ENCODE peak calls at places on chromosome 1, in eight cellular contexts. One of them, this sample, is unnamed.

GRCh38 chr1:154574715-154575114 is 7.1 kb downstream of the CHRNB2 start:
- DNase-seq in hepatocyte: peak
- DNase-seq in kidney: no peak
- DNase-seq in lung: no peak
- DNase-seq in cardiac fibroblast: peak
- DNase-seq in B cell: no peak
- DNase-seq in brain microvascular endothelial cell: no peak
- DNase-seq in GM13976: no peak
- DNase-seq in this sample: no peak

GRCh38 chr1:96808186-96808585 is 86.6 kb downstream of the PTBP2 start:
- DNase-seq in cardiac fibroblast: peak
- DNase-seq in GM13976: no peak
- DNase-seq in kidney: no peak
- DNase-seq in brain microvascular endothelial cell: no peak
- DNase-seq in lung: no peak
- DNase-seq in B cell: no peak
- DNase-seq in hepatocyte: no peak
- DNase-seq in this sample: no peak

GRCh38 chr1:117592155-117592554 is 13.7 kb upstream of the TENT5C start:
- DNase-seq in hepatocyte: no peak
- DNase-seq in brain microvascular endothelial cell: no peak
- DNase-seq in cardiac fibroblast: no peak
- DNase-seq in lung: no peak
- DNase-seq in kidney: no peak
- DNase-seq in GM13976: no peak
- DNase-seq in B cell: no peak
- DNase-seq in this sample: no peak

GRCh38 chr1:199173356-199173755 is 534.5 kb downstream of the PTPRC start:
- DNase-seq in kidney: no peak
- DNase-seq in B cell: peak
- DNase-seq in GM13976: peak
- DNase-seq in cardiac fibroblast: no peak
- DNase-seq in hepatocyte: no peak
- DNase-seq in lung: no peak
- DNase-seq in brain microvascular endothelial cell: no peak
- DNase-seq in this sample: no peak

GRCh38 chr1:207045466-207045865 is 5.5 kb downstream of the YOD1 start:
- DNase-seq in GM13976: no peak
- DNase-seq in cardiac fibroblast: peak
- DNase-seq in B cell: no peak
- DNase-seq in lung: no peak
- DNase-seq in brain microvascular endothelial cell: no peak
- DNase-seq in kidney: no peak
- DNase-seq in hepatocyte: no peak
- DNase-seq in this sample: no peak

GRCh38 chr1:21579788-21580187 is 70.6 kb downstream of the ALPL start:
- DNase-seq in lung: no peak
- DNase-seq in hepatocyte: no peak
- DNase-seq in GM13976: no peak
- DNase-seq in kidney: no peak
- DNase-seq in brain microvascular endothelial cell: no peak
- DNase-seq in cardiac fibroblast: no peak
- DNase-seq in B cell: no peak
- DNase-seq in this sample: no peak

GRCh38 chr1:218711884-218712674 is 366.9 kb downstream of the TGFB2 start:
- DNase-seq in brain microvascular endothelial cell: no peak
- DNase-seq in hepatocyte: no peak
- DNase-seq in cardiac fibroblast: peak
- DNase-seq in GM13976: no peak
- DNase-seq in lung: no peak
- DNase-seq in B cell: no peak
- DNase-seq in kidney: no peak
- DNase-seq in this sample: no peak

GRCh38 chr1:42845193-42845592 is 1.2 kb upstream of the ZNF691 start:
- DNase-seq in brain microvascular endothelial cell: no peak
- DNase-seq in cardiac fibroblast: no peak
- DNase-seq in lung: no peak
- DNase-seq in GM13976: no peak
- DNase-seq in B cell: no peak
- DNase-seq in kidney: no peak
- DNase-seq in hepatocyte: no peak
- DNase-seq in this sample: no peak

GRCh38 chr1:143691400-143691891 is 280.3 kb downstream of the FAM72C start:
- DNase-seq in B cell: no peak
- DNase-seq in lung: no peak
- DNase-seq in GM13976: no peak
- DNase-seq in kidney: no peak
- DNase-seq in brain microvascular endothelial cell: peak
- DNase-seq in hepatocyte: no peak
- DNase-seq in cardiac fibroblast: peak
- DNase-seq in this sample: no peak

GRCh38 chr1:24805534-24806301 is 60.5 kb downstream of the CLIC4 start:
- DNase-seq in cardiac fibroblast: peak
- DNase-seq in kidney: no peak
- DNase-seq in lung: no peak
- DNase-seq in GM13976: no peak
- DNase-seq in brain microvascular endothelial cell: peak
- DNase-seq in hepatocyte: no peak
- DNase-seq in B cell: no peak
- DNase-seq in this sample: no peak

GRCh38 chr1:245091818-245092637 is 62.8 kb upstream of the KIF26B start:
- DNase-seq in kidney: peak
- DNase-seq in lung: peak
- DNase-seq in GM13976: no peak
- DNase-seq in hepatocyte: peak
- DNase-seq in brain microvascular endothelial cell: peak
- DNase-seq in cardiac fibroblast: peak
- DNase-seq in B cell: no peak
- DNase-seq in this sample: peak

GRCh38 chr1:198549863-198550262 is 9.4 kb upstream of the ATP6V1G3 start:
- DNase-seq in brain microvascular endothelial cell: no peak
- DNase-seq in hepatocyte: no peak
- DNase-seq in lung: no peak
- DNase-seq in GM13976: peak
- DNase-seq in cardiac fibroblast: no peak
- DNase-seq in B cell: peak
- DNase-seq in kidney: no peak
- DNase-seq in this sample: no peak

GRCh38 chr1:219798283-219799030 is 129.9 kb downstream of the SLC30A10 start:
- DNase-seq in kidney: no peak
- DNase-seq in GM13976: no peak
- DNase-seq in B cell: no peak
- DNase-seq in cardiac fibroblast: peak
- DNase-seq in hepatocyte: no peak
- DNase-seq in brain microvascular endothelial cell: peak
- DNase-seq in lung: no peak
- DNase-seq in this sample: no peak

GRCh38 chr1:84724128-84724860 is 34.0 kb upstream of the SSX2IP start:
- DNase-seq in lung: no peak
- DNase-seq in GM13976: peak
- DNase-seq in brain microvascular endothelial cell: no peak
- DNase-seq in hepatocyte: no peak
- DNase-seq in cardiac fibroblast: no peak
- DNase-seq in B cell: peak
- DNase-seq in kidney: no peak
- DNase-seq in this sample: no peak

GRCh38 chr1:1942753-1943656 is 23.9 kb upstream of the TMEM52 start:
- DNase-seq in hepatocyte: no peak
- DNase-seq in cardiac fibroblast: no peak
- DNase-seq in GM13976: no peak
- DNase-seq in B cell: no peak
- DNase-seq in kidney: peak
- DNase-seq in lung: no peak
- DNase-seq in brain microvascular endothelial cell: no peak
- DNase-seq in this sample: no peak

GRCh38 chr1:179447489-179447888 is 81.7 kb downstream of the AXDND1 start:
- DNase-seq in GM13976: peak
- DNase-seq in hepatocyte: no peak
- DNase-seq in brain microvascular endothelial cell: no peak
- DNase-seq in cardiac fibroblast: no peak
- DNase-seq in kidney: no peak
- DNase-seq in B cell: peak
- DNase-seq in lung: no peak
- DNase-seq in this sample: no peak
- TF ChIP-seq CTCF in GM13976: peak
- TF ChIP-seq CTCF in hepatocyte: no peak
- TF ChIP-seq CTCF in brain microvascular endothelial cell: peak
- TF ChIP-seq CTCF in cardiac fibroblast: no peak
- TF ChIP-seq CTCF in kidney: no peak
- TF ChIP-seq CTCF in B cell: no peak
- TF ChIP-seq CTCF in lung: no peak
- TF ChIP-seq CTCF in this sample: no peak

DNA sequence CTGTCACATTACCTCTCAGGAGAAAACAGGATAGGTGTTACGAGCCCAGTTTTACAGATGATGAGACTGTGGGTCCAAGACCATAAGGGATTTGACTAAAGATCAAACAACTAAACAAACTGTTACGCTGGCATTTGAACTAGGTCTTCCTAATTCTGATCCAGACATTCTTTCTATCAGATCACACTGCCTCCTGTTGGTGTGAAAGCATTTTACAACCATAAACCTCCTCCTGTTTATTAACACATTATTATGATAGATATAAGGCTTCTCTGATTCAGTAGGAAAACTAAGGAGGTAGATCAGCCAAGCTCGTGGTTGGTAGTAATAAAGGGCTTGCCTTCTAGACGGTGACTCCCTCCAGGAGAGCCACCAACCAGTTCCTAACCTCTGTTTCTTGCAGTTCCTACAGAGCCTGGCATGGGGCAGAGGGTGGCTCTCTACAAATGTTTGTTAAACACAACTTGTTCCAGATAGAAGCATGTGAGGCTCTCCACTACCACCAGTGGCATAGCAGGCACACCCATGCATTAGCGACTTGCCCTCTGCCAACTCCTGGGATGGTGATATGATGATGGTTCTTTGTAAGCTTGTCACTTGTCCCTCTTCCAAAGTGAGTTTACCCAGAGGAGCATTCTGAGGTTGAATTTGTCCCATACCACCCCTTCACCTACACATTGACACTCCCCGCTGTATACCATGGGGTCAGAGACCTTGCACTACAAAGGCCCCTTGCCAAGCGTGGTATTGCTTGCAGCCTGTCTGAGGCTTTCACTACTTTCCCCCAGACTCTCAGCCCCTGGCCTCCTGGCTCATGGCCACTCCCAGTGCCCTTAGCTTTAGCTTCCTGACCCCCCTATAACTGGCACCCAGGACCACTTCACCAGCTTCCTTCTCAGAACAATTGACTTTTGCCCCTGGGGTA is 96.4 kb upstream of the HOOK1 start:
- DNase-seq in cardiac fibroblast: no peak
- DNase-seq in kidney: no peak
- DNase-seq in hepatocyte: peak
- DNase-seq in GM13976: no peak
- DNase-seq in B cell: no peak
- DNase-seq in lung: peak
- DNase-seq in brain microvascular endothelial cell: no peak
- DNase-seq in this sample: peak
- TF ChIP-seq CTCF in cardiac fibroblast: peak
- TF ChIP-seq CTCF in kidney: peak
- TF ChIP-seq CTCF in hepatocyte: peak
- TF ChIP-seq CTCF in GM13976: peak
- TF ChIP-seq CTCF in B cell: no peak
- TF ChIP-seq CTCF in lung: no peak
- TF ChIP-seq CTCF in brain microvascular endothelial cell: peak
- TF ChIP-seq CTCF in this sample: no peak

DNA sequence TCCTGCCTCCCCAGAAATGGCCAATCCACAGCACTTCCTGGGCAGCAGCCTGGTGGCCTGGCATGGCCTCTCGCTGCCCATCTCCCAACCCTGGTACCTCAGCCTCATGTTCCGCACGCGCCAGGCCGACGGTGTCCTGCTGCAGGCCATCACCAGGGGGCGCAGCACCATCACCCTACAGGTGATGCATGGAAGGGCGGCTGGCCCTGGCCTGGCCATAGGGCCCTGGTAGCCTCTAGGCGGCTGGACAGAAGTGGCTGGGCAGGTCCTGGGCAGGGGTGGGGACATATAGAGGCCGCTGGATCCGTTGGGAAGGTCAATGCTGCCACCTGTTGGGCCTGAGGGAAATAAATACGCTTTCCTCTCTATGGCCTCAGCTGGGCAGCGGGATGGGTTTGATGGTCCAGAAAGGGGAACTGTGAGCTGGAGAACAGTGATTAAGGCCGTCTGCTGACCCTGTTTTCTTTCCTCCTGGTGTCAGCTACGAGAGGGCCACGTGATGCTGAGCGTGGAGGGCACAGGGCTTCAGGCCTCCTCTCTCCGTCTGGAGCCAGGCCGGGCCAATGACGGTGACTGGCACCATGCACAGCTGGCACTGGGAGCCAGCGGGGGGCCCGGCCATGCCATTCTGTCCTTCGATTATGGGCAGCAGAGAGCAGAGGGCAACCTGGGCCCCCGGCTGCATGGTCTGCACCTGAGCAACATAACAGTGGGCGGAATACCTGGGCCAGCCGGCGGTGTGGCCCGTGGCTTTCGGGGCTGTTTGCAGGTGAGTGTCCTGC is 14.4 kb downstream of the CELSR2 start:
- DNase-seq in hepatocyte: peak
- DNase-seq in kidney: peak
- DNase-seq in B cell: peak
- DNase-seq in brain microvascular endothelial cell: peak
- DNase-seq in GM13976: peak
- DNase-seq in cardiac fibroblast: peak
- DNase-seq in lung: peak
- DNase-seq in this sample: peak
- TF ChIP-seq CTCF in hepatocyte: peak
- TF ChIP-seq CTCF in kidney: peak
- TF ChIP-seq CTCF in B cell: peak
- TF ChIP-seq CTCF in brain microvascular endothelial cell: peak
- TF ChIP-seq CTCF in GM13976: peak
- TF ChIP-seq CTCF in cardiac fibroblast: peak
- TF ChIP-seq CTCF in lung: peak
- TF ChIP-seq CTCF in this sample: peak

DNA sequence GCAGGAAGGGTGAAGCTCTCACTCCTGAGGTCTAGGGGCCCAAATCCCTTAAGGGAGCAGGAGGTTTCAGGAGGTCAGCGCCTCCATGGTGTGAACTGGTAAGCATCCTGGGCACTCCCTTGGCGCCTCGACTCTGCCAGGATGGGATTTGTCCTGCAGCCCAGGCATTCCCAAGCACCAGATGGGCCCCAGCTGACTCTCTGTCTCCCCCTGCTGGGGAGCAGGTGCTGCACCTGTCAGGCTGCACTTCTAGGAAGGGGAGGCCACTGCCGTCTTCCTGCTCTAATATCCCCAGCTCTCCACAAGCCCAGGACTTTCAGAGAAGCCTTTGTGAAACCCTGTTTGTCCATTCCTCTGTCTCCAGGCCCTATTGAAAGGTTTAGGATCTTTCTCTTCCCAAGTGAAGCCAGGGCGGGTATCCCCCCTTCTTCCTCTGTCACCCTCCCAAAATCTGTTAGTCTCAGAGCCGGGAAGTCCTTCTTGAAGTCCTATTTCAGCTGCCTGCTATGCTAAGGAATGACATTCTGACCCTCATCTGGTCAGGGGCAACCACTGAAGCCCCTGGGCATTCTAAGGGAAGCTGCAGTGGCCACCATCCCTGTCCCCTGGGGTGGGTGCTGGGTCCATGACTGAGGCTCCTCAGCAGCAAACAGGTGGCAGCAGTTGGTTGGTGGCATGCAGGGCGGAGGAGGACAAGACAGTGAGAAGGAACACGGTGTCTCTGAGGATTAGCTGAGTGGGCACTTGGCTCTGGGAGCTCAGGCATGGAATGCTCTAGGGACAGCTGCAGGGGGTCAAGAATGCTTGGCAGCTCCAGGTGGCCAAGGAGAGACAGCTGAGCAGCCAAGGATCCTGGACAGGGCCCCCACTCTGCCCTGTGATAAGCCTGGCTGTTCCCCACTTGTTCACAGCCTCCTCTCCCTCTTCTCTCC is 3.2 kb downstream of the MYBPH start:
- DNase-seq in kidney: peak
- DNase-seq in cardiac fibroblast: peak
- DNase-seq in GM13976: peak
- DNase-seq in brain microvascular endothelial cell: peak
- DNase-seq in lung: peak
- DNase-seq in B cell: peak
- DNase-seq in hepatocyte: peak
- DNase-seq in this sample: peak
- TF ChIP-seq CTCF in kidney: peak
- TF ChIP-seq CTCF in cardiac fibroblast: peak
- TF ChIP-seq CTCF in GM13976: peak
- TF ChIP-seq CTCF in brain microvascular endothelial cell: peak
- TF ChIP-seq CTCF in lung: peak
- TF ChIP-seq CTCF in B cell: peak
- TF ChIP-seq CTCF in hepatocyte: peak
- TF ChIP-seq CTCF in this sample: peak

This sample was measured in mucosa of descending colon.